ENCODE peak calls at places on chromosomes 7 and 10, in four cellular contexts. Q, L, A and V are unnamed samples.

GRCh38 chr10:93541402-93542357 is 24.8 kb upstream of the FFAR4 start:
- DNase-seq in A (peak), Q (peak), L (no peak), V (peak)

GRCh38 chr7:2811476-2812118 is 32.5 kb downstream of the GNA12 start:
- DNase-seq in A (no peak), Q (peak), L (no peak), V (no peak)

GRCh38 chr10:89414879-89415821 is 782 bp downstream of the IFIT5 start:
- DNase-seq in Q (peak), L (peak), A (peak), V (peak)

GRCh38 chr7:7786595-7786994 is 68.2 kb upstream of the RPA3 start:
- DNase-seq in Q (no peak), A (no peak), L (no peak), V (no peak)

GRCh38 chr7:66950763-66951162 is 29.7 kb downstream of the TMEM248 start:
- DNase-seq in A (no peak), Q (peak), L (no peak), V (no peak)

GRCh38 chr7:141071260-141071854 is 2.5 kb upstream of the TMEM178B start:
- DNase-seq in L (peak), A (peak), Q (peak), V (no peak)

GRCh38 chr7:93921607-93922446 is at the start of gene GNG11:
- DNase-seq in A (peak), Q (peak), L (peak), V (peak)

GRCh38 chr7:108063520-108063933 is 60.6 kb upstream of the LAMB1 start:
- DNase-seq in A (no peak), Q (no peak), L (no peak), V (no peak)

GRCh38 chr10:133237241-133238065 is at the start of gene VENTX:
- DNase-seq in L (no peak), A (peak), Q (no peak), V (no peak)

GRCh38 chr7:134245253-134245652 is 71.5 kb downstream of the SLC35B4 start:
- DNase-seq in Q (no peak), A (no peak), L (no peak), V (no peak)

GRCh38 chr7:146636033-146636356 is 519.4 kb downstream of the CNTNAP2 start:
- DNase-seq in L (no peak), Q (no peak), A (no peak), V (no peak)

GRCh38 chr10:18099420-18099819 is 40.8 kb upstream of the CACNB2 start:
- DNase-seq in L (no peak), Q (peak), A (no peak), V (no peak)

GRCh38 chr7:130904031-130904757 is 170.2 kb upstream of the KLF14 start:
- DNase-seq in Q (peak), A (no peak), L (no peak), V (peak)

GRCh38 chr7:127437772-127438330 is 45.3 kb upstream of the ZNF800 start:
- DNase-seq in Q (peak), A (no peak), L (no peak), V (peak)

GRCh38 chr7:110623436-110623835 is 467.5 kb upstream of the LRRN3 start:
- DNase-seq in A (no peak), Q (no peak), L (no peak), V (no peak)

GRCh38 chr7:96241834-96242233 is 80.1 kb downstream of the SLC25A13 start:
- DNase-seq in Q (no peak), A (no peak), L (no peak), V (no peak)

GRCh38 chr10:132325969-132326889 is 5.8 kb upstream of the LRRC27 start:
- DNase-seq in L (no peak), Q (no peak), A (no peak), V (no peak)

GRCh38 chr10:114142018-114142417 is 32.0 kb downstream of the CCDC186 start:
- DNase-seq in Q (peak), L (no peak), A (no peak), V (no peak)

GRCh38 chr7:20229652-20230500 is 12.7 kb upstream of the MACC1 start:
- DNase-seq in L (no peak), Q (peak), A (no peak), V (peak)

GRCh38 chr7:123797673-123798526 is 47.1 kb upstream of the HYAL4 start:
- DNase-seq in A (peak), L (no peak), Q (peak), V (peak)

GRCh38 chr7:44374007-44374763 is 48.8 kb upstream of the CAMK2B start:
- DNase-seq in A (no peak), L (no peak), Q (no peak), V (no peak)

GRCh38 chr10:86940677-86941076 is 16.7 kb downstream of the MMRN2 start:
- DNase-seq in A (no peak), Q (no peak), L (no peak), V (no peak)

GRCh38 chr10:98474628-98475027 is 27.9 kb upstream of the HPS1 start:
- DNase-seq in A (no peak), L (no peak), Q (no peak), V (no peak)

GRCh38 chr10:130927157-130927556 is 384.4 kb downstream of the TCERG1L start:
- DNase-seq in L (no peak), Q (no peak), A (no peak), V (no peak)

GRCh38 chr7:124840435-124840834 is 74.8 kb upstream of the GPR37 start:
- DNase-seq in L (no peak), A (no peak), Q (peak), V (no peak)
- TF ChIP-seq CTCF in L (peak), A (peak), Q (no peak), V (peak)

DNA sequence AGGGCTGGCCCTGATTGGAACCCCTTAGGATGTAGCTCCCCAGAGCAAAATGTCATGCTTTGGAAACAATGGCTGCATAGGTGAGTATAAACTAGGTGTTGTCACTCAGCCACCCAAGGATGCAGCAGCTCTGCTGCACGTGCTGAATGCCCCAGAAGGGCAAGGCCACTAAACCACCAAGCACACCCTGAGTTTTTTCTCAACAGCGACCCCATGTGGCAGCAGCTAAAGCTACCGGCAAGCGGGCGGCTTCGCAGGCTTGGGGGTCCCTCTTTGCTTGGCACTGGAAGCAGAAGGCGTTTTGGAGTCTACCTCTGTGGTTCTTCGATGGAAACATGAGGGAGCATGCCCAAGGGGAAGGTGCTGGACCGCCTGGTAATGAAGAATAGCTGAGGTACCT is 152.3 kb downstream of the GFRA1 start:
- DNase-seq in L (no peak), Q (no peak), A (peak), V (no peak)
- TF ChIP-seq CTCF in L (no peak), Q (peak), A (peak), V (peak)

DNA sequence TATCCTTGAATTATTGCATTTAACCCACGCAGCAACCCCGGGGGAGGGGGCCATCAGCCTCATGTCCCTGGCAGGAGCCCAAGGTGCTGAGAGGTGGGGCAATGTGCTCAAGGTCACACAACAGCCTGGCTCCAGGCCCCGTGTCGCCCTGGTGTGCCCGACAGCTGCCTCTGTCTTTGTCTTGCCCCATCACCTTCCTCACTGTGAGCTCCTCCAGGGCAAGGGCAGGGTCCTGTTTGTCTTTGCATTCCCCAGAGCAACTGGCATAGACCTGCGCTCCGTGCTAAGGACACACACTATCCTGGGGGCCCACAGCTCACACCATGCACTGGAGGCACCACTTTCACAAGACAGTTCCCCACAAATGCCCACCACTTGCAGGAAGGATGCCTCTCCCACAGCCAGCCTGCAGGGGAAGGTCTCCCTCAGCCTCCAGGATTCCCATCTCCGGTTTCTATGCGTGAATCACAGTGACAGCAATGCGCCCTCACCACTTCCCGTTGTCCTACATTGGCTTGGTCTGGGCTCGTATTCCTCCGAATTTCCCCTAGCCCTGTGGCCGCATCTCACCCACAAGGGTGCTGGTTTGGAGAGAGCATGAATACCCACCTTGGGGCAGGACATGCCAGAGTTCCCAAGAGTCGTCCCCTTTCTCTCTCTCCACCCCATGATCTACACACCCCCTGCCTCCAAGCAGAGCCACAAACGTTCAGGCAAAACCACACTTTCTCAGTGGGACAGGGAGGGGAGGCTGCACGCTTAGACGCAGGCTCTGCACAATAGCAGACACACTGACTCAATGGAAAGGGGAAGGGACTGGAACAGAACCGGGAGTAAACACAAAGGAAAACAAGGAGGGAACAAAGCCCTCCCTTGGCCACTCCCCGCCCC is 10.3 kb downstream of the ITPRIP start:
- DNase-seq in L (no peak), A (peak), Q (peak), V (peak)
- TF ChIP-seq CTCF in L (no peak), A (no peak), Q (peak), V (peak)

GRCh38 chr7:103074519-103075336 is at the start of the genes ARMC10 and FBXL13:
- DNase-seq in L (peak), Q (peak), A (peak), V (peak)
- TF ChIP-seq CTCF in L (peak), Q (no peak), A (peak), V (peak)

GRCh38 chr10:60141916-60142559 is 235.7 kb upstream of the CCDC6 start:
- DNase-seq in Q (no peak), L (no peak), A (no peak), V (no peak)
- TF ChIP-seq CTCF in Q (no peak), L (no peak), A (peak), V (no peak)

DNA sequence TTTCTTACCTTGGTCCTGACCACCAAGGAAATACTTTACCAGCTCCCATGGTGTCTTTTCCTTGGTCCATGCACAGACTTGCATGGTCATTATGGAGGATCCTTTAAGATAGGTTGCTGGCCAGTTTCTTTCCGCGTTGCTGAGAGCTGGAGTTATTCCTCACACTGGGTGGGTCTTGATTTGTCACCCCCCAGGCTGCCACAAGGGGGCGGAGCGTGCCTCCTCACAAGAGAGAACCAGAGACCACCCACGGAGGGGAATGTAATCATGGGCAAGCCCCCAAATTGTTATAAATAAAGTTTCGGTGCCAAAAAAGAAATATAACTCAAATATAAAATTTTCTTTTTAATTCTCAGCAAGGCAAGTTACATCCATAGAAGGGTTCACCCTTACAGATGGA is 10.5 kb upstream of the TRIM24 start:
- DNase-seq in Q (no peak), L (no peak), A (peak), V (no peak)
- TF ChIP-seq CTCF in Q (peak), L (peak), A (peak), V (peak)

GRCh38 chr10:116765549-116766162 is 23.3 kb upstream of the HSPA12A start:
- DNase-seq in A (no peak), Q (peak), L (no peak), V (no peak)
- TF ChIP-seq CTCF in A (peak), Q (peak), L (peak), V (peak)

DNA sequence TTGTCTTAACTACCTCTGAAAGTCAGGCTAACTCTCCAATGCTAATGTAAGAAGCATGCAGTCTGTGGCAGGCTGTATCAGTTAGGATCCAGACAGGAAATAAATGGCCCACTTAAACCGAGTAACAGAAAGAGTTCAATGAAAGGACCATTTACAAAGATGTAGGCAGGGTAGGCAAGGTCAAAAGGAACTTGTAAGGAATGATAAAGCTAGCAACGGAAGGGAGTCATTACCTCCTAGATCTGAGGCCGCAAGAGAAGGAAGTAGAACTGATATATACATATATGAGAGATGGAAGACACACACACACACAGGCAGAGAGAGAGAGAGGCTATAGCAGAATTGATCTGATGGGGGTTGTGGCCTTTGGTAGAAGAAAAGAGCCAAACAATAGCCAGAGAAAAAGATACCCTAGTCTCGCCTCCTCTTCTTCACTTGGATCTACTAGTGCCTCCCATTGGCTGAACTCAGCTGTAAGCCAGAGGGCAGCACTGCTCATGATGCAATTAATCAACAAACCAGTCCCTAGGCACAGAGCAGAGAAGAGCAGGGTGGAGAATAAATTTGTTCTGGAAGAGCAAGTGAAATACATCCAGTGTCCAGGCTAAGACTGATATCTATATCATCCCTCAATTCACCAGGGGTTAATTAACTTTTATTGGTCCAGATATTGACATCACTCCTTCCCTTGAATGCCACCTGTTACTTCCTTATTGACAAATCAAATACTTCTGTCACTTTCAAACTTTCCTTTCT is 91.2 kb downstream of the LSMEM1 start:
- DNase-seq in Q (no peak), L (no peak), A (peak), V (no peak)
- TF ChIP-seq CTCF in Q (peak), L (no peak), A (peak), V (no peak)

DNA sequence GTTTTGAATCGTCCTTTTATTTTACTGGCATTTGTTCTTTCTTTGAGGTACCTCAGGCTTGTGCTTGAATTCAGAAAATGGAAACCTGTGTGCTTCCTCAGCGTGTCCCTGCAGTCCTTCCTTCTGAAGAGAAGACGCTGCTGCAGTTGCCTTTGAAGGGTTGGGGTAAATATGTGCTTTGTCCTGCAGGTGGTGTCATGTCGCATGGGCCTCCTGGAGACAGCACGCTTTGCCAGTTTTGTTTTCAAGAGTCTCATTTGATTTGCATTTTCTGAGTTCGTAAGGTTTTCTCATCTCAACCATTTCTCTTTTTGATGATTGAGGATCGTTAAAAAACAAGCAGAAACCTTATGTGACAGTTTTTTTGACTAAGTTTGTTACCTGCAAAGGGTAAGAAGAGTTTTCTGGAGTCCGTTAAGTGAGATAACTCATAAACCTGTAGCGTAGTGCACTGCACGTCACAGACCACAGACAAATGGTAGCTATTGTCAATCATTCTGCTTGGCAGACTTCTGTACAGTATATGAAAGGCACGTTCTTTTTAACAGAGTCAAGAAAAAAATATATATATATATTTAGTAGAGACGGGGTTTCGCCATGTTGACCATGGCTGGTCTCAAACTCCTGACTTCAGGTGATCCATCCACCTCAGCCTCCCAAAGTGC is 57.0 kb downstream of the CDC123 start:
- DNase-seq in Q (peak), A (peak), L (no peak), V (no peak)
- TF ChIP-seq CTCF in Q (peak), A (peak), L (no peak), V (peak)